ENCODE peak calls at places on chromosome 22, in ten cellular contexts. U is fibroblast of gingiva; T is GM03348; S is stimulated activated CD8-positive, alpha-beta memory T cell treated with anti-CD3 and anti-CD28 coated beads, Interleukin-4, amount 100 ng/mL, for 24 hours; N is kidney glomerular epithelial cell; D is stimulated activated CD4-positive, alpha-beta T cell treated with anti-CD3 and anti-CD28 coated beads, Interleukin-4, amount 100 ng/mL, for 24 hours; P is effector memory CD8-positive, alpha-beta T cell; H is endothelial cell; F is chondrocyte; Y is fibroblast of the aortic adventitia. W is an unnamed sample.

GRCh38 chr22:31637938-31638618 is 23.9 kb downstream of the PISD start:
- DNase-seq in P (no peak), S (no peak), D (no peak), F (no peak), H (no peak), N (peak; percentile 66), T (peak; percentile 18), U (no peak), Y (no peak), W (no peak)

GRCh38 chr22:36563001-36563400 is 34.0 kb upstream of the EIF3D start:
- DNase-seq in U (no peak), N (no peak), Y (no peak), T (no peak), H (no peak), F (no peak), S (no peak), P (no peak), D (no peak), W (no peak)

GRCh38 chr22:41038732-41039131 is 53.7 kb upstream of the EP300 start:
- DNase-seq in D (no peak), S (no peak), U (no peak), T (no peak), Y (no peak), P (no peak), H (no peak), F (no peak), N (no peak), W (no peak)

GRCh38 chr22:42856179-42856864 is 751 bp downstream of the ARFGAP3 start:
- DNase-seq in Y (peak; percentile 28), S (peak; percentile 33), F (peak; percentile 59), T (peak; percentile 47), H (no peak), P (peak; percentile 45), N (no peak), D (peak; percentile 53), U (peak; percentile 26), W (no peak)

GRCh38 chr22:42317691-42318547 is 47.5 kb upstream of the TCF20 start:
- DNase-seq in D (no peak), P (no peak), U (no peak), N (no peak), H (no peak), T (no peak), F (no peak), S (no peak), Y (no peak), W (peak; percentile 84)

GRCh38 chr22:20463324-20464095 is 25.9 kb upstream of the SCARF2 start:
- DNase-seq in D (peak; percentile 12), N (no peak), P (no peak), S (no peak), U (no peak), H (no peak), F (peak; percentile 21), T (no peak), Y (no peak), W (no peak)

GRCh38 chr22:45602824-45603301 is 68.8 kb upstream of the ATXN10 start:
- DNase-seq in T (peak; percentile 74), P (no peak), F (peak; percentile 48), S (no peak), D (no peak), Y (peak; percentile 53), H (no peak), U (peak; percentile 79), N (no peak), W (peak; percentile 77)

GRCh38 chr22:44807915-44808690 is 55.7 kb downstream of the ARHGAP8 start:
- DNase-seq in F (no peak), S (no peak), P (no peak), D (no peak), H (peak; percentile 55), T (no peak), N (no peak), U (no peak), Y (no peak), W (no peak)

GRCh38 chr22:36369922-36370781 is 17.6 kb downstream of the MYH9 start:
- DNase-seq in U (no peak), N (peak; percentile 64), P (no peak), S (no peak), F (no peak), D (no peak), T (no peak), Y (peak; percentile 62), H (no peak), W (no peak)

GRCh38 chr22:47090591-47091240 is 328.3 kb downstream of the TBC1D22A start:
- DNase-seq in Y (peak; percentile 39), F (no peak), N (no peak), S (no peak), D (no peak), H (no peak), P (peak; percentile 13), T (peak; percentile 56), U (peak; percentile 72), W (no peak)